ENCODE peak calls at places on chromosomes 6 and 20, in six cellular contexts. J is SK-N-SH, I is mesendoderm, F is neural progenitor cell, W is SJSA1, O is breast epithelium. U is an unnamed sample.

GRCh38 chr20:38755324-38755910 is 7.2 kb downstream of the ACTR5 start:
- DNase-seq in J (no peak), I (no peak), F (no peak), W (no peak), O (no peak), U (no peak)

GRCh38 chr6:46734867-46735719 is at the start of gene PLA2G7:
- DNase-seq in J (peak; percentile 35), I (peak; percentile 71), F (peak; percentile 74), W (no peak), O (no peak), U (no peak)

GRCh38 chr6:167976708-167977107 is 20.8 kb upstream of the KIF25 start:
- DNase-seq in J (no peak), I (no peak), F (no peak), W (no peak), O (no peak), U (no peak)

GRCh38 chr20:7994809-7995208 is 24.8 kb downstream of the TMX4 start:
- DNase-seq in J (no peak), I (no peak), F (no peak), W (no peak), O (no peak), U (no peak)

GRCh38 chr6:167141667-167142432 is 15.9 kb downstream of the GPR31 start:
- DNase-seq in J (peak; percentile 90), I (peak; percentile 53), F (peak; percentile 76), W (no peak), O (no peak), U (peak; percentile 66)

GRCh38 chr20:57432874-57433491 is 41.8 kb downstream of the RBM38 start:
- DNase-seq in J (no peak), I (no peak), F (no peak), W (no peak), O (no peak), U (no peak)

GRCh38 chr6:134605034-134605433 is 287.1 kb upstream of the SGK1 start:
- DNase-seq in J (no peak), I (no peak), F (no peak), W (no peak), O (no peak), U (no peak)

GRCh38 chr20:50217207-50217949 is 26.7 kb downstream of the CEBPB start:
- DNase-seq in J (no peak), I (no peak), F (no peak), W (no peak), O (no peak), U (no peak)

GRCh38 chr6:11236351-11236750 is 3.9 kb upstream of the NEDD9 start:
- DNase-seq in J (no peak), I (no peak), F (no peak), W (no peak), O (no peak), U (no peak)

GRCh38 chr6:101365181-101365580 is 28.3 kb upstream of the GRIK2 start:
- DNase-seq in J (no peak), I (no peak), F (no peak), W (no peak), O (no peak), U (no peak)

GRCh38 chr6:5126214-5126613 is 41.1 kb downstream of the PPP1R3G start:
- DNase-seq in J (no peak), I (peak; percentile 76), F (no peak), W (no peak), O (no peak), U (no peak)

GRCh38 chr6:46628498-46628897 is 24.1 kb downstream of the CYP39A1 start:
- DNase-seq in J (no peak), I (peak; percentile 19), F (no peak), W (no peak), O (no peak), U (no peak)

GRCh38 chr6:28522594-28523557 is 2.8 kb upstream of the GPX5 start:
- DNase-seq in J (no peak), I (peak; percentile 74), F (peak; percentile 59), W (no peak), O (no peak), U (no peak)

GRCh38 chr6:84426002-84426705 is 198.7 kb upstream of the CEP162 start:
- DNase-seq in J (peak; percentile 5), I (peak; percentile 53), F (peak; percentile 26), W (no peak), O (no peak), U (no peak)

GRCh38 chr20:19924255-19924654 is 92.9 kb upstream of the NAA20 start:
- DNase-seq in J (no peak), I (no peak), F (no peak), W (no peak), O (no peak), U (no peak)

GRCh38 chr20:64024141-64024990 is 11.6 kb upstream of the C20orf204 start:
- DNase-seq in J (no peak), I (no peak), F (no peak), W (no peak), O (no peak), U (no peak)

GRCh38 chr20:59630526-59630925 is 26.2 kb downstream of the PHACTR3 start:
- DNase-seq in J (no peak), I (no peak), F (no peak), W (no peak), O (no peak), U (no peak)

GRCh38 chr6:131286469-131287040 is 151.3 kb downstream of the AKAP7 start:
- DNase-seq in J (no peak), I (no peak), F (no peak), W (no peak), O (no peak), U (no peak)

GRCh38 chr6:70413829-70414494 is 654 bp downstream of the FAM135A start:
- DNase-seq in J (peak; percentile 41), I (peak; percentile 50), F (peak; percentile 37), W (peak; percentile 43), O (no peak), U (no peak)

GRCh38 chr20:45890997-45891983 is at the start of the genes CTSA and NEURL2:
- DNase-seq in J (peak; percentile 99), I (peak; percentile 95), F (peak; percentile 87), W (peak; percentile 93), O (peak; percentile 93), U (peak; percentile 94)

GRCh38 chr20:36847009-36847709 is 28.8 kb upstream of the TLDC2 start:
- DNase-seq in J (no peak), I (peak; percentile 81), F (peak; percentile 78), W (no peak), O (peak; percentile 72), U (no peak)

DNA sequence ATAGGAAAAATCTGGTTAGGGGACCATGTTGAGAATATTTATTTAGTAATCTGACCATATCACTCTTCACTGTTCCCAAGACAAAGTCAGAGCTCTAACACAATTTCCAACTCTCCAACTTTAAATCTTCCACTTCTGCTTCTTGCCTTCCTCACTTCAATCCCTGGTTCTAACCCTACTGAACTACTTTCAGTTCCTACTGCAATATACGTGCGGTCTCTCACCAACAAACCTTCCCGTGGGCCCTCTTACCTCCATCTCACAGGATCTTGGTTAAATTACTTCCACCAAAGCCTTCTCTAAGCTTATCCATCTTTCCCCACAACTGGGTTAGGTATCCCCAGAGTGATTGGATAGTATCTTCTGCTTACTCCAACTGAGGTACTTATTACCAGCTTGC is 8.0 kb downstream of the EIF2S2 start:
- DNase-seq in J (no peak), I (no peak), F (no peak), W (no peak), O (no peak), U (no peak)
- H3K36me3 ChIP-seq in J (peaks cover 78% of the 10 kb centered on the region), I (peaks cover 27% of the 10 kb centered on the region), F (peaks cover 19% of the 10 kb centered on the region), W (peaks cover 91% of the 10 kb centered on the region), O (peaks cover 10% of the 10 kb centered on the region), U (peaks cover 89% of the 10 kb centered on the region)

DNA sequence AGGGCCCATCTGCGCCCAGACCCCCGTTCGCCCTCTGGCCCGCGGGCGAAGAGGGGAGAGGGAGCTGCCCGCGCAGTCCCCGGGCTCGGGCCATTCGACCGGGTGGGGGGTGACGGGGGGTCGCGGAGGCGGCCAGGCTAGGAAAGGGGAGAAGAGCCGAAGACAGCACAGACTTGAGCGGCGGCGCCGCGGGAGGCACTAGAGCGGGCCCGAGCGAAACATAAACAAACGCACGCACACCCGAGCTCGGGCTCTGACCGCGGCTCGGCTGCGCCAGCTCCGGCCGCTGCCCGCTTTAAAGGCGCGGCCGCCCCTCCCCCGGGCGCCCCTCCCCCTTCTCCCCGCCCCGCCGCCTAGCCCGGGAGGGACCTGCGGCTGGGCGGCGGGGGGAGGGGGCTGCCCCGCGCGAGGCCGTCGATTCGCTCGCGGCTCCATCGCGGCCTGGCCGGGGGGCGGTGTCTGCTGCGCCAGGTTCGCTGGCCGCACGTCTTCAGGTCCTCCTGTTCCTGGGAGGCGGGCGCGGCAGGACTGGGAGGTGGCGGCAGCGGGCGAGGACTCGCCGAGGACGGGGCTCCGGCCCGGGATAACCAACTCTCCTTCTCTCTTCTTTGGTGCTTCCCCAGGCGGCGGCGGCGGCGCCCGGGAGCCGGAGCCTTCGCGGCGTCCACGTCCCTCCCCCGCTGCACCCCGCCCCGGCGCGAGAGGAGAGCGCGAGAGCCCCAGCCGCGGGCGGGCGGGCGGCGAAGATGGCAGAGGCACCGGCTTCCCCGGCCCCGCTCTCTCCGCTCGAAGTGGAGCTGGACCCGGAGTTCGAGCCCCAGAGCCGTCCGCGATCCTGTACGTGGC is at the start of gene FOXO3:
- DNase-seq in J (peak; percentile 94), I (peak; percentile 94), F (peak; percentile 95), W (peak; percentile 89), O (peak; percentile 89), U (peak; percentile 92)
- H3K4me1 ChIP-seq in J (peaks cover 32% of the 10 kb centered on the region), I (peaks cover 8% of the 10 kb centered on the region), F (peaks cover 16% of the 10 kb centered on the region), W (peaks cover 49% of the 10 kb centered on the region), O (no peaks in the 10 kb centered on the region), U (peaks cover 14% of the 10 kb centered on the region)

GRCh38 chr20:48819089-48819488 is 8.7 kb downstream of the PREX1 start:
- DNase-seq in J (no peak), I (no peak), F (no peak), W (no peak), O (no peak), U (no peak)

GRCh38 chr20:48817367-48818030 is 10.3 kb downstream of the PREX1 start:
- DNase-seq in J (no peak), I (no peak), F (no peak), W (no peak), O (no peak), U (no peak)

GRCh38 chr20:48816282-48816860 is 11.4 kb downstream of the PREX1 start:
- DNase-seq in J (no peak), I (no peak), F (no peak), W (no peak), O (no peak), U (no peak)

GRCh38 chr20:48818481-48818987 is 9.3 kb downstream of the PREX1 start:
- DNase-seq in J (no peak), I (no peak), F (no peak), W (no peak), O (no peak), U (no peak)

DNA sequence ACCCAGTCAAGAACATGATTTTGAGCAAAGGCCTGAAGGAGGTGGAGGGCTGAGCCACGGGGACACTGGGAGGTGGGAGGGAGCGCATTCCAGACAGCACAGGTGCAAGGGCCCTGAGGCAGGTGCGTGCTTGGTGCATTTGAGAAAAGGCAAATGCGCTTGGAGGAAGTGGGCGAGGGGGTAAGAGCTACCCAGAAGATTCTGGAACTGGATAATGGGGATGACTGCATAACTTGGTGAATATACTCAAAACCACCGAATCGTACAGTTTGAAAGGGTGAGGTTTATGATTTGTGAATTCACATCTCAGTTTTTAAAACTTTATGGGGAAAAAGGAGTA is 9.8 kb downstream of the PREX1 start:
- DNase-seq in J (no peak), I (no peak), F (no peak), W (no peak), O (no peak), U (no peak)
- H3K36me3 ChIP-seq in J (no peaks in the 10 kb centered on the region), I (no peaks in the 10 kb centered on the region), F (no peaks in the 10 kb centered on the region), W (peaks cover 7% of the 10 kb centered on the region), O (no peaks in the 10 kb centered on the region), U (no peaks in the 10 kb centered on the region)

GRCh38 chr6:138426500-138427123 is 22.6 kb downstream of the HEBP2 start:
- DNase-seq in J (no peak), I (no peak), F (no peak), W (no peak), O (no peak), U (no peak)
- H3K4me1 ChIP-seq in J (peaks cover 8% of the 10 kb centered on the region), I (no peaks in the 10 kb centered on the region), F (no peaks in the 10 kb centered on the region), W (no peaks in the 10 kb centered on the region), O (no peaks in the 10 kb centered on the region), U (no peaks in the 10 kb centered on the region)

U was measured in BE2C.